ENCODE peak calls at places on chromosome 2, in six cellular contexts. Y is D721Med, G is heart right ventricle, U is neural crest cell, X is endothelial cell, C is tibial artery. S is an unnamed sample.

GRCh38 chr2:98508690-98509054 is 64.0 kb downstream of the INPP4A start:
- DNase-seq in Y (no peak), G (peak; percentile 35), U (no peak), X (no peak), C (peak; percentile 76), S (no peak)

GRCh38 chr2:1993711-1994682 is 249.7 kb upstream of the PXDN start:
- DNase-seq in Y (no peak), G (no peak), U (no peak), X (no peak), C (no peak), S (no peak)

GRCh38 chr2:170878505-170878904 is 50.5 kb upstream of the GORASP2 start:
- DNase-seq in Y (no peak), G (no peak), U (no peak), X (no peak), C (no peak), S (peak; percentile 32)

GRCh38 chr2:20781656-20782265 is 41.1 kb downstream of the LDAH start:
- DNase-seq in Y (no peak), G (no peak), U (no peak), X (peak; percentile 43), C (no peak), S (no peak)

GRCh38 chr2:188984126-188984525 is 10.0 kb downstream of the COL3A1 start:
- DNase-seq in Y (no peak), G (no peak), U (no peak), X (no peak), C (no peak), S (no peak)

GRCh38 chr2:63790491-63790890 is 51.2 kb upstream of the UGP2 start:
- DNase-seq in Y (no peak), G (no peak), U (no peak), X (no peak), C (no peak), S (no peak)

GRCh38 chr2:17684008-17684407 is 69.6 kb downstream of the SMC6 start:
- DNase-seq in Y (no peak), G (no peak), U (no peak), X (no peak), C (no peak), S (no peak)

GRCh38 chr2:203706403-203706802 is at the start of gene CD28:
- DNase-seq in Y (no peak), G (peak; percentile 37), U (no peak), X (no peak), C (peak; percentile 73), S (peak; percentile 84)

GRCh38 chr2:46836295-46837111 is 79.1 kb downstream of the MCFD2 start:
- DNase-seq in Y (no peak), G (no peak), U (no peak), X (no peak), C (peak; percentile 65), S (no peak)

GRCh38 chr2:201890447-201890846 is 84.1 kb downstream of the CDK15 start:
- DNase-seq in Y (no peak), G (no peak), U (no peak), X (no peak), C (no peak), S (no peak)

GRCh38 chr2:231935815-231936214 is 9.6 kb upstream of the NPPC start:
- DNase-seq in Y (no peak), G (no peak), U (no peak), X (no peak), C (no peak), S (no peak)

GRCh38 chr2:189254268-189254883 is 74.8 kb upstream of the COL5A2 start:
- DNase-seq in Y (no peak), G (peak; percentile 12), U (no peak), X (no peak), C (peak; percentile 84), S (no peak)

GRCh38 chr2:207142461-207142860 is 23.3 kb downstream of the KLF7 start:
- DNase-seq in Y (no peak), G (peak; percentile 47), U (no peak), X (no peak), C (no peak), S (no peak)

DNA sequence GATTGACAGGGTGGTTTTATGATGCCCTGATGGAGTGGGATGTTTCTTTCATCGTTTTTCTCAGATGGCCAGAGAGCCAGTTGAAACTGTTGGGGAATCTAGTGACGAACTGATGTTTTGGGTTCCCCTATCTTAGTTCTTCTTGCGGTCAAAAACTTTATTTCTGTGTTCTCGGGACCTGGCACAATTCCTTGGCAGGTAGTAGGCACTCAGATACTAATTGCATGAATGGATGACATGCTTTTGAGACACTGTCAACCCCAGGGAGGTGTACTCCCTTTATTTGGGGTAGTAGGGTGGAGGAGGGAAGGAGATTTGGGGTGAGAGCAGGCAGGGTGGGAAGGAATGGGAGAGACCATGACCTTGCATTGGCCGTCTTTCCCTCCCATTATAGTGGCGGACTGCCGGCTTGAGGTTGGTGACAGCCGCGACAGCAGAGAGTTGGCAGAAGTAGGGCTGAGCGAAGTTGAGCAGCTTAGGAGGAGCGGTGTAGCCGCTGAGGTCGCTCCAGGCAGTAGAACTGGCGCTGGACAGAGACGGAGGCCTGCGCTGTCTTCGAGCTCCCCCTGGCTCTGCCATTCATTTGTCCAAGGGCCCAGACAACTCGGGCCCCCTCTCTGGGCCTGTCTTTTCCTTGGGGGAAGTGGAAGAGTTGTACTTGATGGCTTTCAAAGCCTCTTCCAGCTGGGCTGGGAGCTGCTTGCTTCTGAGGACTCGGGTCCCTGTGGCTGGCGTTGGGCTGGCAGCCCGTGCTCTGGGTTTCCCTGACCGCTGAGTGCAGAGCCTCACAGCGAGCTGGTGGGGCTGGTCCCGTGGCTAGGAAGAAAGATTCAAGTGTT is 2.6 kb downstream of the TET3 start:
- DNase-seq in Y (no peak), G (no peak), U (peak; percentile 14), X (no peak), C (no peak), S (peak; percentile 52)
- TF ChIP-seq CTCF in Y (peak; percentile 7), G (no peak), U (no peak), X (no peak), C (peak; percentile 33), S (peak; percentile 32)

DNA sequence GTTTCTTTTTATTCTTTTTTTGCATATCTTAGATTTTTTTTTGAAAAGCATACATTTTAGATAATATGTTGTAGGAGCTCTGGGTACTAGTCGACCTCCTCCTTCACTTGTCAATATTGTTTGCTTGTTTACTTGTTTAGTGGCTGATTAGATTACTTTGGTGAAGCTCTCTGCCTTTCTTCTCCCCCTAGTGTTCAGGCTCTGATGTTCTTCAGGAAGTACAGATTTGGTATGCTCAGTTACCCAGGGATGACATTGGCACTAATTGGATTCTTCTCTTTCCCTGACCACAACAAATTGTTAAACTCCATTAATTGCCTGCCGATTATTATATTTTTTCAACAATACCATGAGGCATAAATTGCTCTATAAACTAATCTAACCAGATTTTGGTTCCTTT is 491.2 kb downstream of the SUCLG1 start:
- DNase-seq in Y (no peak), G (no peak), U (no peak), X (no peak), C (no peak), S (no peak)
- TF ChIP-seq CTCF in Y (no peak), G (no peak), U (peak; percentile 48), X (peak; percentile 35), C (no peak), S (no peak)

GRCh38 chr2:168562971-168563370 is 106.9 kb downstream of the CERS6 start:
- DNase-seq in Y (no peak), G (no peak), U (no peak), X (no peak), C (no peak), S (no peak)
- TF ChIP-seq CTCF in Y (no peak), G (no peak), U (no peak), X (no peak), C (no peak), S (no peak)

GRCh38 chr2:28960401-28960800 is 20.7 kb upstream of the TOGARAM2 start:
- DNase-seq in Y (no peak), G (no peak), U (no peak), X (no peak), C (no peak), S (no peak)

GRCh38 chr2:28956415-28956826 is 24.7 kb upstream of the TOGARAM2 start:
- DNase-seq in Y (no peak), G (no peak), U (peak; percentile 48), X (peak; percentile 66), C (no peak), S (no peak)

GRCh38 chr2:28958689-28959088 is 22.4 kb upstream of the TOGARAM2 start:
- DNase-seq in Y (peak; percentile 69), G (peak; percentile 60), U (peak; percentile 55), X (peak; percentile 56), C (no peak), S (peak; percentile 67)

GRCh38 chr2:28955492-28955891 is 25.6 kb upstream of the TOGARAM2 start:
- DNase-seq in Y (no peak), G (no peak), U (no peak), X (no peak), C (no peak), S (no peak)

GRCh38 chr2:28956890-28957289 is 24.2 kb upstream of the TOGARAM2 start:
- DNase-seq in Y (no peak), G (no peak), U (peak; percentile 29), X (peak; percentile 36), C (no peak), S (no peak)
- TF ChIP-seq CTCF in Y (peak; percentile 46), G (peak; percentile 37), U (peak; percentile 50), X (peak; percentile 58), C (no peak), S (peak; percentile 25)

DNA sequence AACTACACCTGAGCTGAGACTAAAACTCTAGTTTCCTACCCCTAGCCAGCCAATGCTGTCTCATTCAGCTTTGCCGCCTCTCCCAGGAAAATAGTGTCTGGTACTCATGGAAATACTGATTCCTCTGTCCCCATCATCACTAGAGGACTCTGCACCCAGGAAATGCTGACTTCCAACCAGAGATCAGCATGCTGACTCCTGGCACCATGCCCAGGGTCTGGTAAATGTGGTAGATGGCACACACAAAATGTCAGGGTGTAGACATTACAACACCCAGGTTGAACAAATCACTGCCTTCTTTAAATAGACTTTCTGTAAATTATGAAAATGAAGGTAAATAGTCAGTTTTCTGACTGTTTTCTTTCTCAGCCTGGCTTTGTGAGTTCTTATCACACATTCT is 307.3 kb upstream of the CHAC2 start:
- DNase-seq in Y (no peak), G (peak; percentile 9), U (no peak), X (no peak), C (no peak), S (no peak)
- TF ChIP-seq CTCF in Y (no peak), G (no peak), U (no peak), X (no peak), C (no peak), S (no peak)

DNA sequence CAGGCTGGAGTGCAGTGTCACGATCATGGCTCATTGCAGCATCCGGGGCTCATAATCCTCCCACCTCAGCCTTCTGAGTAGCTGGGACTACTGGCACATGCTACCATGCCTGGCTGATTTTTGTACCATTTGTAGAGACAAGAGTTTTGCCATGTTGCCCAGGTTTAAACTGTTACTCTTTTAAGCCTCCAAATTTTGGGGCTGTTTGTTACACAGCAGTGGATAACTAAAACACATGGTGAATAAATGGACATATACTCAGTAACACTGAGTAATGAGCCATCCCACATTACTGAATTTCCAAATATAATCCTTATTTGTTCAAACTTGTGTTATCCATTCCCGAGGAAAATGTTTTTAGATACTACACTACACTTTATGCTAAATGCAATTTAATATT is 9.8 kb downstream of the ADCY3 start:
- DNase-seq in Y (no peak), G (no peak), U (no peak), X (no peak), C (peak; percentile 5), S (no peak)
- TF ChIP-seq CTCF in Y (no peak), G (no peak), U (no peak), X (no peak), C (no peak), S (no peak)